ENCODE peak calls at places on chromosomes 11 and 22, in eight cellular contexts. M, J, A, T, H, C, E and W are unnamed samples.

GRCh38 chr22:32998373-32998772 is 59.8 kb downstream of the SYN3 start:
- DNase-seq in A (no peak), M (no peak), E (no peak), T (no peak), H (no peak), C (no peak), J (no peak), W (no peak)

GRCh38 chr11:73230276-73230875 is 12.3 kb downstream of the P2RY2 start:
- DNase-seq in J (no peak), A (no peak), T (no peak), M (peak), C (no peak), E (no peak), H (no peak), W (no peak)

GRCh38 chr11:117828641-117829368 is 4.3 kb upstream of the FXYD2 start:
- DNase-seq in A (peak), T (peak), E (peak), J (peak), H (no peak), M (peak), C (peak), W (no peak)

GRCh38 chr11:65180877-65181568 is 705 bp upstream of the CAPN1 start:
- DNase-seq in J (peak), T (peak), C (peak), E (peak), A (peak), H (no peak), M (peak), W (no peak)

GRCh38 chr11:25214535-25215176 is 717.8 kb downstream of the LUZP2 start:
- DNase-seq in T (no peak), E (no peak), M (no peak), C (no peak), J (no peak), A (no peak), H (no peak), W (no peak)

GRCh38 chr11:69864589-69864929 is 45.3 kb upstream of the FGF3 start:
- DNase-seq in C (no peak), M (no peak), A (no peak), H (no peak), J (no peak), T (no peak), E (no peak), W (no peak)

GRCh38 chr11:70918242-70918641 is 334.1 kb downstream of the SHANK2 start:
- DNase-seq in C (no peak), M (no peak), E (no peak), H (no peak), T (no peak), A (no peak), J (no peak), W (no peak)

GRCh38 chr11:71432761-71433647 is 15.2 kb downstream of the DHCR7 start:
- DNase-seq in A (no peak), J (no peak), E (no peak), H (no peak), C (no peak), T (no peak), M (no peak), W (no peak)

GRCh38 chr11:31810779-31811647 is at the start of gene PAX6:
- DNase-seq in A (peak), E (peak), T (peak), M (no peak), C (peak), H (no peak), J (no peak), W (no peak)

GRCh38 chr11:91513734-91514133 is 710.9 kb upstream of the FAT3 start:
- DNase-seq in C (no peak), M (no peak), T (no peak), J (no peak), A (no peak), E (no peak), H (no peak), W (no peak)
- TF ChIP-seq CTCF in C (no peak), M (no peak), T (peak), J (no peak), A (no peak), E (peak), H (no peak), W (no peak)

GRCh38 chr11:2805388-2806057 is 80.1 kb downstream of the CDKN1C start:
- DNase-seq in M (peak), E (no peak), H (peak), A (no peak), C (no peak), J (peak), T (no peak), W (no peak)
- H3K4me3 ChIP-seq in M (no peak), E (no peak), H (no peak), A (no peak), C (no peak), J (no peak), T (no peak), W (no peak)

DNA sequence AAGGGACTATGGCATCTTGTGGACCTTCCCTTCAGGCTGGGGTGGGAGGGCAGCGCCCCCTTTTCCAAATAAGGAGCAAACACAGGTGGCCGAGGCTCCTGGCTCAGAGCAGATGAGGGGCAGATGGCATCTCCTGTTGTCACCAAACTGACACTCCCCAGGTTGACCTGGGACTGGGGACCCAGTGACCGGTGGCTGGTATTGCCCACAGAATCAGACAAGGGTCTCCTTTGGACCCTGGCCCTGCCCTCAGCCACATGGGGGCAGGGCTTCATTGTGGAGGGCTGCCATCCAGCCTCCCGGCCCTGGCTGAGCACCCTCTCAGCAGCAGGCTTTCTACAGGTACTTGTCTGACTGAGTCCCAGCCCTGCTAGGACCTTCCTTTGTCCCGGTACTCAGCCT is 842 bp upstream of the SIGIRR start:
- DNase-seq in A (no peak), J (no peak), T (no peak), E (no peak), M (no peak), C (no peak), H (no peak), W (no peak)
- TF ChIP-seq CTCF in A (no peak), J (no peak), T (no peak), E (no peak), M (no peak), C (no peak), H (no peak), W (no peak)

GRCh38 chr22:46072981-46073682 is 77.2 kb upstream of the PPARA start:
- DNase-seq in M (no peak), J (no peak), T (no peak), C (no peak), A (peak), E (no peak), H (peak), W (no peak)
- H3K4me3 ChIP-seq in M (peak), J (peak), T (peak), C (peak), A (peak), E (peak), H (peak), W (peak)

DNA sequence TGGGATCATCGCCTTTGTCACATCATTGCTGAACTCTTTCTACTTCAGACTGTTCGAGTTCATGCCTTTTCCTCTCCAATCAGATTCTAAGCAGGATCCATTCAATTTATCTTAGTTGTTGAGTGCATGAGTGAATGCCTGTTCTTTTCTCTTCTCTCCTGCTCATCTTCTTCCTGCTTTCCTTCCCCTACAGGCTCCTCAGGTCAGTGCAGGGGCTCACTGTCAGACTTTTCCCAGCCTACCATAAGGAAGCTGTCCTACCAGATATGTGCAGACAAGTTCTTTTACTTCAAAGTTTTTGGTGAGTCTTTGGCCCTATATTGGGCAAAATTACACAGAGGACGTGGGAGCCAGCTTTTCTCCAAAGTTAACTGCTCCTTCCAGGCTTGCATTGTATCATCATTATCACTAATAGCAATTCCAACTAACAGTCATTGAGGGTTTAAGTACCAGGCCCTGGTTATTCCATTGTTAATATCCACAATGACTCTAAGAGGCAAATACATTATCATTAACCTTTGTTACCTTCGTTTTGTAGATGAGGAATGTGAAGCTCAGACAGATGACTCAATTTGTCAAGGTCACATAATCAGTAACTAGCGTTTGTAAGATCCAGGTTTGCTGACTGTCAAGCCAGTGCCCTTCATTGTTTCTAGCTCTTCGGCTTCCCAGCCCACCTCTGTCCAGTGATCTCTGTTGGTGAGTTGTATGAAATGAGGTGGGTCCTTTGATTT is 30.4 kb downstream of the OR6Q1 start:
- DNase-seq in M (no peak), E (no peak), J (no peak), C (peak), T (peak), A (peak), H (no peak), W (no peak)
- TF ChIP-seq CTCF in M (no peak), E (peak), J (no peak), C (peak), T (peak), A (peak), H (no peak), W (no peak)

DNA sequence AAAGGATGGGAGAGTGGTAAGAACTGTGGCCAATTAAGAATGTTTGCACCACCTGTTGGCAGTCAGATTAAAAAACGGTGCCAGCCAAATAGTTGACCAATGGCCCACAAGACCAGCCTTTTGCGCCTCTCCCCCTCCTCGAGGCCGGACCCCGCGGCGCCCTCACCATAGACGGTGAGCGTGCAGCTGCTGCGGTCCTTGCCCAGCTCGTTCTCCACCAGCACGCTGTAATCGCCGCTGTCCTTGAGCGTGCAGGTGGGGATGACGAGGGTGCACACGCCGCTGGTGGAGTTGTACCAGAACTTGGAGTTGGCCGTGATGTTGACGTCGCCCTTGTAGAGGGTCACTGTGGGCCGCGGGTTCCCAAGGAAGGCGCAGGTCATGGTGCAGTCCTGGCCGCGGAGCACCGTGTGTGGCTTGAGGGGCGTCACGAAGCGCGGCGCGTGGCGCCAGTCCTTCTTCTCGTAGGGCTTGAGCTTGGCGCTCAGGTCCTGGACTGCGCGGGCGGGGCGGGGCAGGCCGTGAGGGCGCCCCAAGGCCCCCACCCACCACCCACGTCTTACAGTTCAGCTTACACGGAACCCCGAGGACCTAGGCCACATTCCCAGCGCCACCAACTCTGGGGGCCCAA is 7.2 kb downstream of the TMEM86A start:
- DNase-seq in E (no peak), H (no peak), A (no peak), T (no peak), M (peak), C (no peak), J (peak), W (no peak)
- H3K4me3 ChIP-seq in E (peak), H (peak), A (peak), T (peak), M (peak), C (peak), J (peak), W (peak)

DNA sequence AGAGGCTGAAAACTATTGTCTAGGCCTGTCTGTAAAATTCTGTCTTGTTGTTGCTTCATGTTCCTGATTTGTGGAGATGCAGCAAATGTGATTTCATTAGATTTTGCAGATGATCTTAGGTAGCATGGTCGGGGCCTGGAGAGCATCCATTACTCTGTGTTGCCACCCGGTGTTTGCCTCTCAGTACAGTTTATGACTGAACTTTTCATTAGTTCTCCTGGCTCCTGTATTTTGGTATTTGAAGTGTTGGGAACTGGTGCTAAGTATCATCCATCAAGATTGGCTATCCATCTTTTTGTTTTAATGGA is 7.7 kb downstream of the YWHAH start:
- DNase-seq in C (peak), H (no peak), E (peak), T (no peak), J (no peak), M (no peak), A (no peak), W (no peak)
- TF ChIP-seq CTCF in C (peak), H (no peak), E (no peak), T (peak), J (no peak), M (no peak), A (no peak), W (no peak)